ENCODE peak calls at places on chromosome 14, in six cellular contexts. One of them, this sample, is unnamed. For H3K27me3, the result is how much of the 10 kb centered on the place peaks cover.

GRCh38 chr14:49641697-49642129 is 6.7 kb upstream of the DNAAF2 start:
- DNase-seq in sigmoid colon: no peak
- DNase-seq in transverse colon: peak
- DNase-seq in PC-3: peak
- DNase-seq in neuronal stem cell: no peak
- DNase-seq in stomach: peak
- DNase-seq in this sample: no peak

GRCh38 chr14:41285193-41285748 is 321.4 kb upstream of the LRFN5 start:
- DNase-seq in stomach: peak
- DNase-seq in neuronal stem cell: peak
- DNase-seq in PC-3: peak
- DNase-seq in transverse colon: no peak
- DNase-seq in sigmoid colon: no peak
- DNase-seq in this sample: no peak

GRCh38 chr14:95465358-95465757 is 51.1 kb downstream of the SYNE3 start:
- DNase-seq in sigmoid colon: no peak
- DNase-seq in stomach: no peak
- DNase-seq in PC-3: no peak
- DNase-seq in transverse colon: no peak
- DNase-seq in neuronal stem cell: no peak
- DNase-seq in this sample: no peak

GRCh38 chr14:31457665-31458659 is 656 bp upstream of the DTD2 start:
- DNase-seq in PC-3: no peak
- DNase-seq in stomach: no peak
- DNase-seq in transverse colon: no peak
- DNase-seq in neuronal stem cell: peak
- DNase-seq in sigmoid colon: no peak
- DNase-seq in this sample: no peak

GRCh38 chr14:61215222-61216010 is 65.7 kb downstream of the TMEM30B start:
- DNase-seq in transverse colon: no peak
- DNase-seq in neuronal stem cell: no peak
- DNase-seq in stomach: no peak
- DNase-seq in sigmoid colon: no peak
- DNase-seq in PC-3: no peak
- DNase-seq in this sample: no peak

GRCh38 chr14:72678360-72678759 is 215.5 kb downstream of the DPF3 start:
- DNase-seq in transverse colon: no peak
- DNase-seq in sigmoid colon: no peak
- DNase-seq in neuronal stem cell: no peak
- DNase-seq in stomach: no peak
- DNase-seq in PC-3: peak
- DNase-seq in this sample: no peak

GRCh38 chr14:64663174-64663573 is 41.0 kb upstream of the PLEKHG3 start:
- DNase-seq in stomach: no peak
- DNase-seq in transverse colon: no peak
- DNase-seq in sigmoid colon: no peak
- DNase-seq in neuronal stem cell: no peak
- DNase-seq in PC-3: no peak
- DNase-seq in this sample: no peak

GRCh38 chr14:68548194-68549056 is 244.4 kb downstream of the ZFP36L1 start:
- DNase-seq in sigmoid colon: peak
- DNase-seq in stomach: peak
- DNase-seq in PC-3: peak
- DNase-seq in neuronal stem cell: peak
- DNase-seq in transverse colon: peak
- DNase-seq in this sample: peak

GRCh38 chr14:51726166-51726899 is 74.6 kb downstream of the FRMD6 start:
- DNase-seq in transverse colon: no peak
- DNase-seq in neuronal stem cell: no peak
- DNase-seq in stomach: no peak
- DNase-seq in PC-3: peak
- DNase-seq in sigmoid colon: no peak
- DNase-seq in this sample: no peak

GRCh38 chr14:46250113-46250703 is 401.4 kb downstream of the RPL10L start:
- DNase-seq in stomach: no peak
- DNase-seq in sigmoid colon: no peak
- DNase-seq in PC-3: peak
- DNase-seq in neuronal stem cell: no peak
- DNase-seq in transverse colon: no peak
- DNase-seq in this sample: no peak

GRCh38 chr14:39050389-39050788 is 52.6 kb downstream of the SEC23A start:
- DNase-seq in neuronal stem cell: no peak
- DNase-seq in sigmoid colon: no peak
- DNase-seq in stomach: no peak
- DNase-seq in PC-3: peak
- DNase-seq in transverse colon: no peak
- DNase-seq in this sample: no peak

GRCh38 chr14:54681819-54682261 is 114.9 kb downstream of the SAMD4A start:
- DNase-seq in neuronal stem cell: no peak
- DNase-seq in stomach: no peak
- DNase-seq in sigmoid colon: no peak
- DNase-seq in PC-3: no peak
- DNase-seq in transverse colon: no peak
- DNase-seq in this sample: no peak

GRCh38 chr14:95370076-95370475 is 50.4 kb upstream of the CLMN start:
- DNase-seq in neuronal stem cell: no peak
- DNase-seq in transverse colon: no peak
- DNase-seq in stomach: no peak
- DNase-seq in PC-3: no peak
- DNase-seq in sigmoid colon: no peak
- DNase-seq in this sample: no peak

GRCh38 chr14:89205137-89205740 is 211.8 kb downstream of the FOXN3 start:
- DNase-seq in stomach: no peak
- DNase-seq in transverse colon: no peak
- DNase-seq in PC-3: no peak
- DNase-seq in sigmoid colon: no peak
- DNase-seq in neuronal stem cell: no peak
- DNase-seq in this sample: no peak

GRCh38 chr14:72801381-72801812 is 92.5 kb downstream of the DPF3 start:
- DNase-seq in transverse colon: no peak
- DNase-seq in sigmoid colon: no peak
- DNase-seq in stomach: no peak
- DNase-seq in neuronal stem cell: no peak
- DNase-seq in PC-3: peak
- DNase-seq in this sample: no peak

GRCh38 chr14:89675590-89675989 is 258.6 kb upstream of the FOXN3 start:
- DNase-seq in neuronal stem cell: no peak
- DNase-seq in sigmoid colon: no peak
- DNase-seq in stomach: no peak
- DNase-seq in transverse colon: no peak
- DNase-seq in PC-3: no peak
- DNase-seq in this sample: no peak

GRCh38 chr14:79967001-79967400 is 244.3 kb downstream of the DIO2 start:
- DNase-seq in neuronal stem cell: no peak
- DNase-seq in PC-3: peak
- DNase-seq in transverse colon: no peak
- DNase-seq in sigmoid colon: no peak
- DNase-seq in stomach: no peak
- DNase-seq in this sample: no peak

GRCh38 chr14:75884198-75884611 is 97.6 kb downstream of the TGFB3 start:
- DNase-seq in transverse colon: no peak
- DNase-seq in sigmoid colon: no peak
- DNase-seq in neuronal stem cell: no peak
- DNase-seq in stomach: no peak
- DNase-seq in PC-3: peak
- DNase-seq in this sample: no peak

GRCh38 chr14:96176275-96176674 is 28.4 kb upstream of the BDKRB2 start:
- DNase-seq in sigmoid colon: peak
- DNase-seq in stomach: no peak
- DNase-seq in transverse colon: no peak
- DNase-seq in PC-3: no peak
- DNase-seq in neuronal stem cell: no peak
- DNase-seq in this sample: no peak

GRCh38 chr14:91171291-91171690 is 57.4 kb downstream of the DGLUCY start:
- DNase-seq in neuronal stem cell: no peak
- DNase-seq in PC-3: no peak
- DNase-seq in sigmoid colon: no peak
- DNase-seq in stomach: no peak
- DNase-seq in transverse colon: no peak
- DNase-seq in this sample: peak

GRCh38 chr14:67674139-67674479 is 323 bp downstream of the VTI1B start:
- DNase-seq in transverse colon: peak
- DNase-seq in neuronal stem cell: peak
- DNase-seq in PC-3: peak
- DNase-seq in sigmoid colon: peak
- DNase-seq in stomach: peak
- DNase-seq in this sample: peak

GRCh38 chr14:78107171-78107570 is 63.0 kb upstream of the NRXN3 start:
- DNase-seq in stomach: no peak
- DNase-seq in neuronal stem cell: no peak
- DNase-seq in transverse colon: no peak
- DNase-seq in sigmoid colon: no peak
- DNase-seq in PC-3: no peak
- DNase-seq in this sample: no peak
- H3K27me3 ChIP-seq in stomach: under half
- H3K27me3 ChIP-seq in neuronal stem cell: under half
- H3K27me3 ChIP-seq in transverse colon: under half
- H3K27me3 ChIP-seq in sigmoid colon: under half
- H3K27me3 ChIP-seq in PC-3: under half
- H3K27me3 ChIP-seq in this sample: under half

GRCh38 chr14:100774164-100774537 is 47.5 kb downstream of the DLK1 start:
- DNase-seq in sigmoid colon: peak
- DNase-seq in transverse colon: peak
- DNase-seq in stomach: peak
- DNase-seq in PC-3: no peak
- DNase-seq in neuronal stem cell: no peak
- DNase-seq in this sample: no peak

GRCh38 chr14:100776681-100777365 is 49.1 kb upstream of the MEG3 start:
- DNase-seq in PC-3: no peak
- DNase-seq in sigmoid colon: peak
- DNase-seq in neuronal stem cell: no peak
- DNase-seq in transverse colon: no peak
- DNase-seq in stomach: peak
- DNase-seq in this sample: no peak

GRCh38 chr14:100777366-100778077 is 48.4 kb upstream of the MEG3 start:
- DNase-seq in neuronal stem cell: no peak
- DNase-seq in transverse colon: no peak
- DNase-seq in sigmoid colon: peak
- DNase-seq in PC-3: no peak
- DNase-seq in stomach: peak
- DNase-seq in this sample: no peak

GRCh38 chr14:100775351-100775830 is 48.7 kb downstream of the DLK1 start:
- DNase-seq in neuronal stem cell: no peak
- DNase-seq in transverse colon: no peak
- DNase-seq in sigmoid colon: peak
- DNase-seq in stomach: no peak
- DNase-seq in PC-3: no peak
- DNase-seq in this sample: no peak

DNA sequence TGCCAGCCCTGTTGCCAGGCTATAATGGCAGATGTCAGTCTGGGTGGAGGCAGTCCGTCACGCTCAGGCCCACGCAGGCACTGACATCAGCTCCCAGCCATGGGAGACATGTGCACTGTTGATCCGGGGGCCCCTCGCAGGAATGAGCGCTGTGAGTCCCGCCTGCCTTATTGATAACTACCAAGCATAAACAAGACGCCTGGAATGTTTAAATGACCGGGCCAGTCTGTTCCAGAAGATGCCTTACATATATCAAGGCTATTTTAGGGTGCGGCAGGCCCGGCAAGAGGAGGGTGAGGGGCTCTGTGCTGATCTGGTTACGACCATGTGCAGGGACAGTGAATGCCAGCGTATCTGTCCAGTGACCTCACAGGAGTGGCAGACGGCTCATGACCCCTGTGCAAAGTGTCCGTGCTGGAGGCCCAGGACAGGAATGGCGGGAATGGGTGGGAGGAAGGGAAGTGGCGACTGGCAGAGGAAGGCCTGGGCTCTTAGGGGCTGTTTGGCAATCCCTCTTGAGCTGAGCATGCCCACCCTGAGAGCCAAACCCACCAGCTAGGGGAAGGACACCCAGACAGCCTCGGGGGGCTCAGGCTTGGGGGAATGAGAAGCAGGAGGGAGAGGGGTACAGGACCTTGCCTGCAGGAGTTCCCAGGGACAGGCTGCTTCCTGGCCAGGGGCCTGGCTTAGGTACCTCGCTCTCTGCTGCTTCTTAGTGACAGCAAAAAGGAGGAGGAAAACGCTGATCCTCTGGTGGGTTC is 49.3 kb downstream of the DLK1 start:
- DNase-seq in transverse colon: no peak
- DNase-seq in sigmoid colon: peak
- DNase-seq in stomach: peak
- DNase-seq in neuronal stem cell: no peak
- DNase-seq in PC-3: no peak
- DNase-seq in this sample: no peak
- H3K27me3 ChIP-seq in transverse colon: under half
- H3K27me3 ChIP-seq in sigmoid colon: under half
- H3K27me3 ChIP-seq in stomach: under half
- H3K27me3 ChIP-seq in neuronal stem cell: under half
- H3K27me3 ChIP-seq in PC-3: under half
- H3K27me3 ChIP-seq in this sample: under half

DNA sequence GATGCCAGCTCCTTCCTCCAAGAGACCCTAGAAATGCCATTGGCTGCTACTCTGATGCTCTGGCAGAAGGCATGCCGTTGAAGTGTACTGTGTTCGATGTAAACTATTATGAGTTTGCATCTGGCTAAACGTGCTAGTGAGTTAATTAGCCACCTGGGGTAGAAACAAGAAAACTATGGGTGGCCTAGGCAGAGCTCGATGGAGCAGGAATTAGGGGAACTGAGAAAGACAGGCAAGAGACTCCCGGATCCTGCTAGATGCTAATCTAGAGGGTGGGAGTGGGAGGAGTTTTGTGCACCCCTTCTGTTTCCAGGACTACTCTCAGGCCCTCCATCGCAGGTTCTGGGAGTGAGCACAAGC is 32.0 kb downstream of the TMEM63C start:
- DNase-seq in neuronal stem cell: no peak
- DNase-seq in sigmoid colon: no peak
- DNase-seq in stomach: no peak
- DNase-seq in transverse colon: no peak
- DNase-seq in PC-3: no peak
- DNase-seq in this sample: no peak
- H3K27me3 ChIP-seq in neuronal stem cell: under half
- H3K27me3 ChIP-seq in sigmoid colon: under half
- H3K27me3 ChIP-seq in stomach: under half
- H3K27me3 ChIP-seq in transverse colon: under half
- H3K27me3 ChIP-seq in PC-3: under half
- H3K27me3 ChIP-seq in this sample: under half

DNA sequence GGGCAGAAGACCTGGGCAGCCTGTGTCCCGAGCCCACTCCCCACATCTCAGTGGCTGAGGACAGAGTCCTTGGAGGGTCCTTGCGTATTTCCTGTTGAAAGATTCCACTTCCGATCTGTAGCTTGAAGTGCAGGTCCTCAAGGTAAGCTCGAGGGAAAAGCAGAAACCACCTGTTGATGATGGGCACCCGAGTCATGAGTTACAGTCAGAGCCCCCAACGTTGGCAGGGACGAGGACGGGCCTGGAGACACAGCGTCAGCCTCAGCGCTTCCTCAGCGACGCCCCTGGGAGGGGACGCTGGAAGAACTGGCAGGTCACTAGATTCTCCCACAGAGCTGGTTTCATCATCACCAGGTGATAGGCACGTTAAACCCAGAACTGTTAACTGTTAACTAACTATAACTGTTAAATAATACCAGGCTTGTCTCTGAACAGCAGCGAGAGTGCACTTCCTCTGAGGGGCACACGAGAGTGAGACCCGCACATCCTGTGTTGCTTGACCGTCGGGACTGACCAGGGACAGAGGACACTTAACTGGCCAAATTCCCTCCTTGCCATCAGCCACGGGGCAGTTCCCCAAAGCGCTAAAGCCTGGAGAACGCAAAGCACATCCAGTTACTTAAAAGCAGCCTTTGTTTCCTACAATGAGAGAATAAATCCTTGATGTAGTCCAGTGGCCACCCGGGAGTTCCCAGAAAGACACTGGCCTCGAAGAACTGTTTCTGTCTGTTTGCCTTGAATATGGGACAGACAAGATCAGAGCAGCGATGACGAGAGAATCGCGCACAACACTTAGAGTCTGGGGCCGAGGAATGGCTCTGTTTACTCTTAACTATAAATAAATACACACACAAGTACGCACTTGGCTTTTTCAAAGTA is 102.0 kb downstream of the TNFAIP2 start:
- DNase-seq in transverse colon: no peak
- DNase-seq in stomach: no peak
- DNase-seq in sigmoid colon: no peak
- DNase-seq in PC-3: no peak
- DNase-seq in neuronal stem cell: no peak
- DNase-seq in this sample: no peak
- H3K27me3 ChIP-seq in transverse colon: under half
- H3K27me3 ChIP-seq in stomach: under half
- H3K27me3 ChIP-seq in sigmoid colon: under half
- H3K27me3 ChIP-seq in PC-3: under half
- H3K27me3 ChIP-seq in neuronal stem cell: under half
- H3K27me3 ChIP-seq in this sample: half or more

This sample was measured in heart right ventricle.